ENCODE peak calls at places on chromosomes 12 and 14, in four cellular contexts. G, H, I and C are unnamed samples.

GRCh38 chr12:15962760-15963159 is 51.6 kb downstream of the DERA start:
- DNase-seq in I (no peak), H (no peak), G (no peak), C (no peak)

GRCh38 chr12:2834581-2835491 is at the start of gene NRIP2:
- DNase-seq in H (no peak), G (no peak), I (peak), C (no peak)

GRCh38 chr12:22333751-22334695 is 484 bp downstream of the ST8SIA1 start:
- DNase-seq in H (peak), I (no peak), G (peak), C (peak)

GRCh38 chr12:8609061-8609570 is 3.5 kb downstream of the AICDA start:
- DNase-seq in I (no peak), H (no peak), G (peak), C (peak)

GRCh38 chr12:7716391-7716790 is 5.2 kb downstream of the DPPA3 start:
- DNase-seq in H (no peak), G (no peak), I (no peak), C (peak)

GRCh38 chr14:30345511-30345910 is 213.4 kb upstream of the G2E3 start:
- DNase-seq in G (no peak), H (no peak), I (no peak), C (no peak)

GRCh38 chr12:52036587-52037171 is 14.6 kb upstream of the NR4A1 start:
- DNase-seq in H (peak), I (peak), G (peak), C (peak)

GRCh38 chr14:100306506-100307214 is 416 bp upstream of the SLC25A29 start:
- DNase-seq in G (peak), H (peak), I (peak), C (peak)

GRCh38 chr14:101781240-101782061 is 19.9 kb downstream of the PPP2R5C start:
- DNase-seq in G (peak), H (no peak), I (no peak), C (no peak)

GRCh38 chr12:3604281-3604680 is 113.3 kb downstream of the PRMT8 start:
- DNase-seq in I (no peak), G (no peak), H (no peak), C (no peak)

GRCh38 chr12:103909811-103910210 is 20.4 kb upstream of the HSP90B1 start:
- DNase-seq in I (no peak), G (no peak), H (no peak), C (no peak)

GRCh38 chr12:11885261-11886038 is 185.3 kb upstream of the BCL2L14 start:
- DNase-seq in I (no peak), G (peak), H (peak), C (no peak)

GRCh38 chr14:74868739-74869138 is 7.2 kb downstream of the PROX2 start:
- DNase-seq in H (no peak), G (no peak), I (no peak), C (no peak)

GRCh38 chr12:128761305-128761880 is 62.4 kb downstream of the SLC15A4 start:
- DNase-seq in G (no peak), H (no peak), I (no peak), C (no peak)

GRCh38 chr12:124630791-124631313 is 63.4 kb upstream of the NCOR2 start:
- DNase-seq in I (no peak), G (no peak), H (no peak), C (no peak)

GRCh38 chr12:98418357-98419075 is 96.9 kb upstream of the TMPO start:
- DNase-seq in H (peak), G (no peak), I (peak), C (peak)

GRCh38 chr14:47555333-47555732 is 120.1 kb downstream of the MDGA2 start:
- DNase-seq in G (no peak), H (no peak), I (no peak), C (no peak)

GRCh38 chr12:124231980-124232653 is 62.8 kb upstream of the RFLNA start:
- DNase-seq in G (no peak), H (peak), I (no peak), C (no peak)

GRCh38 chr14:68571073-68571703 is 221.7 kb downstream of the ZFP36L1 start:
- DNase-seq in H (no peak), G (no peak), I (no peak), C (no peak)

GRCh38 chr12:80269953-80270552 is 170.7 kb downstream of the OTOGL start:
- DNase-seq in G (peak), I (no peak), H (no peak), C (peak)

GRCh38 chr14:52735921-52736489 is 6.0 kb downstream of the STYX start:
- DNase-seq in H (no peak), G (no peak), I (no peak), C (no peak)

GRCh38 chr12:115468087-115468510 is 784.1 kb upstream of the TBX3 start:
- DNase-seq in H (peak), I (no peak), G (no peak), C (no peak)

GRCh38 chr14:56378474-56378873 is 201.1 kb upstream of the TMEM260 start:
- DNase-seq in H (no peak), G (no peak), I (peak), C (no peak)

GRCh38 chr12:27343255-27344000 is 10.8 kb downstream of the BMAL2 start:
- DNase-seq in H (no peak), I (no peak), G (no peak), C (no peak)

GRCh38 chr14:94361682-94362081 is 26.7 kb downstream of the SERPINA1 start:
- DNase-seq in I (no peak), G (no peak), H (no peak), C (no peak)

GRCh38 chr14:30143617-30144016 is 216.0 kb upstream of the PRKD1 start:
- DNase-seq in I (no peak), G (no peak), H (no peak), C (no peak)

GRCh38 chr12:56271031-56271430 is 4.3 kb downstream of the COQ10A start:
- DNase-seq in G (no peak), I (no peak), H (no peak), C (no peak)

DNA sequence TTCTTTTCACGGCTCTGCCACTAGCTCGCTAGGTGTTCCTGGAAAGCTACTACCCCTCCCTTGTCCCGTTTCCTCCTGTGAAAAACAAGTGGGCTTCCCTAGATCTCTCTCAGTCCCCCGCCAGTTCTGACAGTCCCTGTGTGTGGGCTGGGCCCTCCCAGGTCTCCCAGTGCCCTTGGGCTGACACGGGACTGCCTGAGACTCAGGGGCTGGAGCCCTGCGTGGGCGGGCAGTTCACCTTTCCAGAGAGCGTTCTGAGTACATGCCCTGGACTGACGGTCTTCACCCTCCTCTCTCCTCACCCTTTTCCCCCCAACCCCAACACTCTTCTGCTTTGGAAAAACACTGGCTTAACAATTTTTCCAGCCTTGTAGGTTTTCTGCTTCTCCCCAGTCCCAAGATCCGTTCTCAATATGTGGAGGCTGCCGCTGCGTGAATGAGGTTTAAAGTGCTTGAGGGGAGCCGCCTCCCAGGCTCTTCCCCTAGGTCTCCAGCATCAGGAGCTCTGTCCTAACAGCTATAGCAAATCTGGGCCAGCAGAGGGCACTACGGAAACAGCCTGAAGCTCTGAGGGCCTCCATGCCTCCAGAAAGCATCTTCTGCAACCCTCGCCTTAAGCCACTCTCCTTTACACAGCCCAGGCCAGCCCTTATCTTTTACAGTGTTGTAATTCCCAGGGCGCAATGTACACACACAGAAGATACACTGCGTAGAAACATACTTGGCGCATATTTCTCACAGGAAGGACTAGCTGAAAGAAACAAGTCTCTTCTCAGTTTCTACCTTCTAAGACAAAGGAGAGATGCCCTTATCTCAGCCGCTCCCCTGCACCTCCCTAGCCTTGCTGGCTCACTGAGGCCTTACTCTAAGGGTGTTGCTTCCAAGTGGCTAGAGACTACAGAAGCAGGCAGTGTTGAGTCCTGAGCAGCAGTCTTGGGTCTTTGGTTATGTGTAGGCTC is 10.4 kb upstream of the DCD start:
- DNase-seq in H (peak), G (peak), I (no peak), C (peak)
- TF ChIP-seq CTCF in H (peak), G (peak), I (no peak), C (peak)

GRCh38 chr12:57429473-57430116 is 1.2 kb downstream of the R3HDM2 start:
- DNase-seq in G (no peak), I (peak), H (no peak), C (no peak)

GRCh38 chr12:57433370-57433769 is 1.2 kb upstream of the INHBC start:
- DNase-seq in G (no peak), I (no peak), H (no peak), C (no peak)

GRCh38 chr12:57428965-57429364 is 1.9 kb downstream of the R3HDM2 start:
- DNase-seq in H (no peak), I (peak), G (no peak), C (no peak)

GRCh38 chr12:57430931-57431566 is at the start of gene R3HDM2:
- DNase-seq in I (peak), G (peak), H (peak), C (peak)

DNA sequence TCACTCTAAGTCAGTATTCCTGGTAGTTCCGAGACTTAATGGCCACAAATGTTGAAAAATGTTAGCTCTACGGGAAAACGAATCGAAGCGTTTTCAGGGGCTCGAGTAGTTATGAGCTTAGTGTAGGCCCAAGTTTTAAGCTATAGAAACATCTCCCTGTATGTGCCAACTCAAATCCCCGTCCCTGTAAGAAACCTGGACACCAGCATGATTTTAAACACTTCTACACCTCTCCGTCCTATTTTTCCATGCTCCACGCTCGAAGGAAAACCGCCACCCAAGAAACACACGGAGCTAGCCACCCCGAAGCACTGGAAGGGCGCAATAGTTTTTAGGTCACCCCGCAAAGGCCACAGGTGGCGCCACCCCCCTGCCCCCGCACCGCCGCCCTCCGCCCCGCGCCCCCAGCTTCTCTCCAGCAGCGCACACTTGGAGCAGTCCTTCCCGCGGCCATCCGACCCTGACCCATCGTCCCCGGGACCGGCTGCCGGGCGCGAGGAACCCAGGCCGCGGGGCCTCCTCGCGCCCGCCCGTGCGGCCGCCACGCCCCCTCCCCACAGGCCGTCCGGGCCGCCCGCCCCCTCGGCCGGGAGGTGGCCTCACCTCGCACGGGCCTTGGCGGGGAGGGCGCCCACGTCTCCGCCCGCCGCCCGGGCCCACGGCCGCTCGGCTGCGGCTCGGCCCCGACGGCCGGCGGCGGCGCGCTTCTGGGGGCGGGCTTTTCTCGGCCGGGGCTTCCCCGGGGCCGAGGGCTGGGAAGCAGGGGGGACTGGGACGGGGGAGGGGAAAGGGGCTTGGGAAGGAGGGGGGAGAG is 519 bp downstream of the R3HDM2 start:
- DNase-seq in H (no peak), G (peak), I (no peak), C (peak)
- TF ChIP-seq CTCF in H (no peak), G (no peak), I (no peak), C (no peak)

GRCh38 chr12:33431648-33432047 is 8.0 kb downstream of the SYT10 start:
- DNase-seq in I (no peak), H (no peak), G (no peak), C (no peak)
- TF ChIP-seq CTCF in I (no peak), H (no peak), G (no peak), C (no peak)

DNA sequence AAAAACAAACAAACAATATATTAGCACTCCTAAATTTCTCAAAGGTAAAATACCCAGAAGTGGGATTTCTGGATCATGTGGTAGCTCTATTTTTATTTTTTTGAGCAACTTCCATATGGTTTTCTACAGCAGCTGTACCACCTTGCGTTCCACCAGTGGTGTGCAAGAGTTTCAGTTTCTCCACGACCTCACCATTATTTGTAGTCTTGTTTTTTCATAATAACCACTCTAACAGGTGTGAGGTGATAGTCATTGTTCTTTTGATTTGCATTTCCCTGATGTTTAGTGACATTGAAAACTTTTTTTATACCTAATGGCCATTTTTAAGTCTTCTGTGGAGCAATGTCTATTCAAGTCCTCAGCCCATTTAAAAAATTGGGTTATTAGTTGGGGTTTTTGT is 127.3 kb upstream of the SLC38A2 start:
- DNase-seq in H (no peak), G (no peak), I (no peak), C (no peak)
- TF ChIP-seq CTCF in H (no peak), G (no peak), I (no peak), C (no peak)

DNA sequence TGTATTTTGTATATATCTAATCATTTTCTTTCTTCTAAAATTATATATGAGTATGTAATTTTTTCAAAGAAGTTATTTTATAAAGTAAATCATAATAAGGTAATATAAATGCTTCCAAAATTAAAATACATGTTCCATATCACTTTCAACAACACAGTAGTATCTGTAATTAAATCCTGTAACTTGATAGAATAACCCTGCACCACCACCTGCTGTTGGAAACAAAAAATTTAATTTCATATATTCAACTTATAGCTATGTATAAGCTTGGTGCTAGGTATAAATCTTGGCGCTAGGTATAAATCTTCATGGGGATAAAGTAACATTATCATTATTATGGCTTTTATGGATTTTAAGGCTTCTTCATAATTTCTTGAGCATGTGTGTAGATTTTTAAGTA is 149.7 kb upstream of the DCN start:
- DNase-seq in H (no peak), G (no peak), I (no peak), C (no peak)
- TF ChIP-seq CTCF in H (no peak), G (no peak), I (peak), C (no peak)

DNA sequence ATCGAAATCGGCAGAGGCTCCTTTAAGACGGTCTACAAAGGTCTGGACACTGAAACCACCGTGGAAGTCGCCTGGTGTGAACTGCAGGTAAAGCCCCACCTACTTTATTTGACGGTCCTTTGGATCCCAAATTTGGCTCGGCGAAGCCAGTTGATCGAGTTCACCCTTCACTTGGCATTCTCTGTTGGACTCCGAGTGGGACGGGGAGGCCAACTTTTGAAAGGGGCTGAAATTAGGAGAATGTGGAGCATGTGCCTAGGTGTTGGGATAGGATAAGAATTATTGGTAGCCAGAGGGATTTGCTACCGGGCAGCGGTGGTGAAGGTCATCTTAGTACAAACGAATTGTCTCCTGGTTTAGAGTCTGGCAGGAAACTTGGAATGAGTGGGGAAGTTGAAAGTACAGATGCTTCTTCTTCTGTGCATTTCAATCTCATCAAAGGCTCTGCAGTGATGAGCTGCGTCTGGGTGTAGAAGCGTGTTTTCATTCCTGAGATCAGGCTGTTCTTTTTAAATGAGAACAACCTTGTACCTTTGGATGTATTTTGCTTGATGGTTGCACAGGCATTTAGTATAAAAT is 1.9 kb downstream of the WNK1 start:
- DNase-seq in G (no peak), I (no peak), H (no peak), C (no peak)
- TF ChIP-seq CTCF in G (no peak), I (no peak), H (peak), C (no peak)

GRCh38 chr14:97410667-97411286 is 613.6 kb downstream of the VRK1 start:
- DNase-seq in H (no peak), I (no peak), G (no peak), C (no peak)
- TF ChIP-seq CTCF in H (no peak), I (no peak), G (no peak), C (no peak)

GRCh38 chr14:25677111-25677510 is 627.2 kb upstream of the STXBP6 start:
- DNase-seq in G (no peak), H (no peak), I (no peak), C (no peak)

DNA sequence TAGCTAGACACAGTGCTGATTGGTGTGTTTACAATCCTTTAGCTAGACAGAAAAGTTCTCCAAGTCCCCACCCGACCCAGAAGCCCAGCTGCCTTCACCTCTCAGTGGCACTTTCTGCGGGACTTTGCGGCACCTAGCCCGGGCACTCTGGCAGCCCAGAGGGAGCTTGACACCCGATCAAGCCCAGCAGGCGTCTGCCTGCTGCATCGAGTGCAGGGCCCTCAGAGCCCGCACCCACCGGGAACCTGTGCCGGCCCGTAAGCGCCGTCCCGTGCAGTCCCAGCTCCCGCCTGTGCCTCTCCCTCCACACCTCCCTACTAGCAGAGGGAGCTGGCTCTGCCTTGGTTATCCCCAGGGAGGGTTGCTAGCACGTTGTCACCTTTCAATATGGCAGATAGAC is 631.0 kb upstream of the STXBP6 start:
- DNase-seq in I (no peak), G (no peak), H (no peak), C (no peak)
- TF ChIP-seq CTCF in I (no peak), G (no peak), H (no peak), C (no peak)